ENCODE peak calls at places on chromosomes 13 and 19, in four cellular contexts. U is fibroblast of the aortic adventitia, A is HFF-Myc, C is SK-N-MC. V is an unnamed sample.

GRCh38 chr13:49265822-49266221 is 18.1 kb downstream of the CDADC1 start:
- DNase-seq in U (peak; percentile 34), A (no peak), C (no peak), V (no peak)

GRCh38 chr19:46599716-46600392 is 1.3 kb upstream of the CALM3 start:
- DNase-seq in U (no peak), A (no peak), C (no peak), V (no peak)

GRCh38 chr13:102466836-102467235 is 65.0 kb upstream of the FGF14 start:
- DNase-seq in U (no peak), A (no peak), C (peak; percentile 58), V (no peak)

GRCh38 chr19:38614289-38614688 is 3.5 kb downstream of the MAP4K1 start:
- DNase-seq in U (no peak), A (no peak), C (no peak), V (no peak)

GRCh38 chr13:51659276-51660127 is 75.2 kb downstream of the WDFY2 start:
- DNase-seq in U (peak; percentile 74), A (no peak), C (no peak), V (no peak)

GRCh38 chr13:40120288-40120687 is 464.8 kb downstream of the COG6 start:
- DNase-seq in U (peak; percentile 83), A (no peak), C (no peak), V (no peak)

GRCh38 chr13:98171806-98172569 is 5.1 kb downstream of the RNF113B start:
- DNase-seq in U (peak; percentile 50), A (no peak), C (no peak), V (no peak)

GRCh38 chr19:34217952-34218817 is 36.2 kb upstream of the GARRE1 start:
- DNase-seq in U (peak; percentile 92), A (peak; percentile 76), C (peak; percentile 78), V (no peak)

GRCh38 chr13:52862358-52863206 is 14.1 kb upstream of the PCDH8 start:
- DNase-seq in U (no peak), A (no peak), C (no peak), V (no peak)

GRCh38 chr13:36006347-36006746 is 124.8 kb downstream of the DCLK1 start:
- DNase-seq in U (peak; percentile 52), A (no peak), C (no peak), V (no peak)

GRCh38 chr19:44939668-44940067 is 2.4 kb upstream of the APOC4 start:
- DNase-seq in U (no peak), A (no peak), C (no peak), V (no peak)

GRCh38 chr13:70107498-70108271 is at the start of gene ATXN8OS:
- DNase-seq in U (no peak), A (no peak), C (no peak), V (no peak)

GRCh38 chr19:44643605-44644390 is at the start of gene PVR:
- DNase-seq in U (peak; percentile 60), A (no peak), C (no peak), V (no peak)

DNA sequence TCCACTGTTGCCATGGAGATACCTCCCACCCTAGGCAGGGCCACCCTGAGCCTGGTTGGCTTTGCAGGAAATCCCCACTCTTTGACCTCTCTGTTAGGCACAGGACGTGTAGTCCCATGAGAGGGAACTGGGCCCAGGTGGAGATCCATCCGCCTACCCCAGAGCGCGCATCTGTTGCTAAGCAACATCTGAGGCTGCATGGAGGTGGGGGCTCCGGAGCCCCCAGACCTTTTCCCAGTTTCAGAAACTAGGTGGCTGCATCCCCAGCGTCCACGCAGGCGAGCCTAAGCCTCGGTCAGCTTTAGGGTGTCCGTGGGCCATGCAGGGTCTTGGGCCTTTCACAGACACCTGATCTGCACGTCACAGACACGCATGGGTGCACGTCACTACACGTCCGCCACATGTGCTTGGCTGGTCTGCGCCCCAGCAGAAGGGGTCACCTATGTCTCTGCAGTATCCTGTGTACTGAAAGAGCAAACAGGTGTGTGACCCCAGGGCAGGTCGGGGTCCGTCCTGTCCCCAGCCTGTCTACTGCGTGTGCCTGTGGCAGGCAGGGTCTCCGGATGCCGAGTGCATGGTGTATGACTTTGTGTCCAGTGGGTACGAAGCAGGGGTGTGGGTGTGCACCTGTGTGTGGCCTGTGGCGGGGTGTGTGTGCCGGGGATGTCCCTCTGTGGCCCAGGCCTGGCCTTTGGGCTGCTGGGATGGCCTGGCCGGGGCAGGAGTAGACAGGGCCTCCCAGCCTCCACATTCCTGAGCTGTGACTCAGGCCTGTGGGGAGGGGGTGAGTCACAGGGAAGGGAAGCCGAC is 4.1 kb upstream of the CIRBP start:
- DNase-seq in U (peak; percentile 84), A (peak; percentile 51), C (no peak), V (no peak)
- H3K4me3 ChIP-seq in U (no peak overlapping the region), A (no peak overlapping the region), C (no peak overlapping the region), V (no peak overlapping the region)

GRCh38 chr19:6570754-6571153 is 20.2 kb downstream of the CD70 start:
- DNase-seq in U (no peak), A (no peak), C (no peak), V (no peak)

GRCh38 chr19:6568010-6568411 is 22.9 kb downstream of the CD70 start:
- DNase-seq in U (no peak), A (no peak), C (no peak), V (no peak)

GRCh38 chr19:6568816-6569215 is 22.1 kb downstream of the CD70 start:
- DNase-seq in U (no peak), A (no peak), C (no peak), V (no peak)

GRCh38 chr19:6571167-6571566 is 19.8 kb downstream of the CD70 start:
- DNase-seq in U (no peak), A (no peak), C (no peak), V (no peak)

GRCh38 chr19:6572217-6572616 is 18.7 kb downstream of the CD70 start:
- DNase-seq in U (no peak), A (no peak), C (no peak), V (no peak)
- H3K4me3 ChIP-seq in U (no peak overlapping the region), A (no peak overlapping the region), C (no peak overlapping the region), V (no peak overlapping the region)

GRCh38 chr19:49475191-49475932 is 1.3 kb downstream of the FLT3LG start:
- DNase-seq in U (no peak), A (no peak), C (no peak), V (no peak)
- H3K4me3 ChIP-seq in U (peak overlapping the region; percentile 72), A (no peak overlapping the region), C (no peak overlapping the region), V (no peak overlapping the region)

GRCh38 chr13:30668305-30668704 is 50.6 kb downstream of the USPL1 start:
- DNase-seq in U (no peak), A (no peak), C (no peak), V (no peak)

GRCh38 chr13:30676672-30677071 is 58.7 kb upstream of the ALOX5AP start:
- DNase-seq in U (peak; percentile 37), A (no peak), C (no peak), V (no peak)

GRCh38 chr13:30671271-30671815 is 53.6 kb downstream of the USPL1 start:
- DNase-seq in U (no peak), A (no peak), C (no peak), V (no peak)

GRCh38 chr13:30679483-30680330 is 55.6 kb upstream of the ALOX5AP start:
- DNase-seq in U (peak; percentile 55), A (no peak), C (no peak), V (no peak)

DNA sequence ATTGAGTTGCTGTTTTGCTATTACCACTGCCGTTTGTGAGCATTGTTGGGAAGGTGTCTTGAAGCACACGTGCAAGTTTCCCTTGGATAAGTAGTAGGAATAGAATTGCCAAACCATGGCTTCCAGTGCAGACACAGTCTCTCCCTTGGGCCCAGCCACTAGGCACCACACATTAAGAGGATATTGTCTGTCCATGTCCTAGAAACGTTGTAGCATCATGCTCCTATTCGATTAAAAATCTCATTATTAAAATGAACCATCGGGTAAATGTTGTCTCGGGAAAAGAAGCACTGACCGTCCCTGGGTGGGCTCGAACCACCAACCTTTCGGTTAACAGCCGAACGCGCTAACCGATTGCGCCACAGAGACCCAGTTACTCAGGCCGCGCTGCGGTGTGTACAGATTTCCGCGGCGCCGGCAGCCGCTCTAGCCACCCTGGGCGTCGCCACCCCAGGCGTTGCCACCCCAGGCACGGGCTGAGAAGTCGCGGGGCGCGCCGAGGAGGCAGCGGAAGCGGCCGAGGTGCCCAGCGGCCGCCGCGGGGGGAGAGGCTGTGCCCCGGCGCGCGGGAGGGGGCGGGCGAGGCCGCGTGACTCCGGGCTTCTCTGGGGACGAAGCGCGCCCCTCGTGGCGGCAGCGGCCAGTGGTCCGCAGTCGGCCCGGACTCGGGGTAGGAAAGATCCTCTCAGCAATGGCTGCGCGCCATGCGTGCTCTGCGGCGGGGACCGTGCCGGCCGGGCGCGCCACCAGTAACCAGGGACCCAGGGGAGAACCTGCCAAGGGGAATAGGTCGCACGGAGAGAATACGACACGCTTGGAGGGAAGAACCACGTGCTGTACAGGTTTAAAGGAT is 56.2 kb downstream of the USPL1 start:
- DNase-seq in U (peak; percentile 91), A (peak; percentile 55), C (peak; percentile 40), V (no peak)
- H3K4me3 ChIP-seq in U (peak overlapping the region; percentile 64), A (peak overlapping the region; percentile 39), C (peak overlapping the region; percentile 89), V (peak overlapping the region; percentile 58)

GRCh38 chr19:12770922-12771321 is 4.4 kb downstream of the HOOK2 start:
- DNase-seq in U (no peak), A (no peak), C (no peak), V (no peak)

GRCh38 chr19:12772323-12772722 is 3.0 kb downstream of the HOOK2 start:
- DNase-seq in U (peak; percentile 18), A (no peak), C (no peak), V (no peak)

GRCh38 chr19:12767666-12768065 is 7.7 kb downstream of the HOOK2 start:
- DNase-seq in U (no peak), A (no peak), C (no peak), V (no peak)

GRCh38 chr19:12767150-12767549 is 8.2 kb downstream of the HOOK2 start:
- DNase-seq in U (no peak), A (no peak), C (no peak), V (no peak)

DNA sequence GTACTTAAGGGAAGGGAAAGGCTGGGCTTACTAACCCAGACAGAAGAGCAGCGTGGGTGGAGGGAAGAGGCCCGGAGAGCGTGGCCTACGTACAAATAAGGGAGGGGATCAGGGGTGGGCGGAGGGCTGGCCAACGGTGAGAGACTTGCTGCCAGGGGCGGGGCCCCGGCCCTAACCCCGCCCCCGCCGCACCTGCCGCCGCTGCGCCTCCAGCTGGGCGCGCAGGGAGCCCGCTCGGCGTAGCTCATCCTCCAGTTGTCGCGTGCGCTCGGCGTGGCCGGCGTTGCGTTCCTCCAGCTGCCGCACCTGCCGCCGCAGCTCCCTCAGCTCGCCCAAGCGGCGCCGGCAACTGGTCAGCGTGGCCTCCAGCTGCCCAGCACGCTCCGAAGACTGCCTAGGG is 5.7 kb downstream of the HOOK2 start:
- DNase-seq in U (no peak), A (no peak), C (no peak), V (no peak)
- H3K4me3 ChIP-seq in U (no peak overlapping the region), A (no peak overlapping the region), C (no peak overlapping the region), V (no peak overlapping the region)

GRCh38 chr19:18593367-18594095 is 4.9 kb downstream of the REX1BD start:
- DNase-seq in U (no peak), A (no peak), C (no peak), V (no peak)
- H3K4me3 ChIP-seq in U (no peak overlapping the region), A (no peak overlapping the region), C (no peak overlapping the region), V (peak overlapping the region; percentile 46)